ENCODE peak calls at places on chromosomes 12 and 14, in five cellular contexts. F is HFFc6; R is stimulated activated CD4-positive, alpha-beta T cell treated with anti-CD3 and anti-CD28 coated beads, Interleukin-1b, Interleukin-23, amount 100 ng/mL, for 24 hours; S is AG08396; D is psoas muscle. E is an unnamed sample.

GRCh38 chr12:71846322-71846940 is 6.9 kb downstream of the TBC1D15 start:
- DNase-seq in F (peak), R (no peak), S (no peak), D (no peak), E (peak)

GRCh38 chr14:36502558-36503508 is 17.2 kb downstream of the NKX2-1 start:
- DNase-seq in F (no peak), R (no peak), S (no peak), D (no peak), E (no peak)

GRCh38 chr14:96635850-96636249 is 133.7 kb downstream of the PAPOLA start:
- DNase-seq in F (no peak), R (no peak), S (no peak), D (no peak), E (no peak)

GRCh38 chr14:85798852-85799251 is 268.9 kb downstream of the FLRT2 start:
- DNase-seq in F (no peak), R (no peak), S (no peak), D (no peak), E (no peak)

GRCh38 chr14:22218729-22219128 is 370.3 kb downstream of the DAD1 start:
- DNase-seq in F (no peak), R (no peak), S (no peak), D (no peak), E (no peak)

GRCh38 chr12:91053951-91054715 is 3.7 kb downstream of the KERA start:
- DNase-seq in F (peak), R (no peak), S (peak), D (no peak), E (peak)

GRCh38 chr14:32203928-32204357 is 874 bp upstream of the RNU6-8 start:
- DNase-seq in F (no peak), R (no peak), S (no peak), D (no peak), E (no peak)

GRCh38 chr14:74547331-74547927 is 53.9 kb downstream of the ISCA2 start:
- DNase-seq in F (no peak), R (no peak), S (no peak), D (no peak), E (no peak)

GRCh38 chr14:100381386-100382105 is 58.4 kb downstream of the SLC25A47 start:
- DNase-seq in F (no peak), R (no peak), S (no peak), D (no peak), E (peak)